ENCODE peak calls at places on chromosome 6, in five cellular contexts. U is HTR-8/SVneo, D is AG04450, A is spleen, F is mucosa of gallbladder. C is an unnamed sample.

GRCh38 chr6:1244941-1245340 is 67.0 kb upstream of the FOXQ1 start:
- DNase-seq in A (no peak), U (no peak), F (no peak), D (no peak), C (no peak)

GRCh38 chr6:136994782-136995181 is 50.0 kb downstream of the IL20RA start:
- DNase-seq in A (no peak), D (no peak), F (no peak), U (no peak), C (no peak)

GRCh38 chr6:26152226-26153101 is 65.2 kb downstream of the HFE start:
- DNase-seq in D (no peak), U (no peak), A (no peak), F (no peak), C (no peak)

GRCh38 chr6:2448826-2449571 is 203.6 kb upstream of the GMDS start:
- DNase-seq in U (peak; percentile 74), F (peak; percentile 49), D (peak; percentile 63), A (no peak), C (no peak)

GRCh38 chr6:137870744-137871247 is 3.7 kb downstream of the TNFAIP3 start:
- DNase-seq in U (no peak), A (no peak), D (no peak), F (no peak), C (no peak)

GRCh38 chr6:34243901-34244884 is 4.6 kb downstream of the SMIM29 start:
- DNase-seq in U (peak; percentile 90), D (peak; percentile 72), F (no peak), A (peak; percentile 81), C (peak; percentile 83)

GRCh38 chr6:52620906-52621190 is 44.0 kb upstream of the TRAM2 start:
- DNase-seq in A (no peak), D (no peak), U (no peak), F (no peak), C (no peak)

GRCh38 chr6:28816909-28817807 is 106.6 kb downstream of the TRIM27 start:
- DNase-seq in F (no peak), D (peak; percentile 38), U (no peak), A (no peak), C (no peak)

GRCh38 chr6:168163096-168163731 is 84.2 kb upstream of the FRMD1 start:
- DNase-seq in D (no peak), F (peak; percentile 49), U (no peak), A (no peak), C (no peak)

GRCh38 chr6:48560408-48560807 is 449.4 kb upstream of the PTCHD4 start:
- DNase-seq in A (no peak), U (peak; percentile 28), D (no peak), F (no peak), C (no peak)

GRCh38 chr6:88730602-88731001 is 232.8 kb downstream of the RNGTT start:
- DNase-seq in A (no peak), D (no peak), F (no peak), U (peak; percentile 2), C (peak; percentile 4)

GRCh38 chr6:151330130-151330715 is 61.1 kb downstream of the ZBTB2 start:
- DNase-seq in D (peak; percentile 77), U (no peak), A (no peak), F (no peak), C (no peak)

GRCh38 chr6:149852180-149852579 is 12.0 kb downstream of the LRP11 start:
- DNase-seq in F (no peak), A (no peak), D (no peak), U (no peak), C (no peak)

GRCh38 chr6:153767127-153767526 is 271.9 kb upstream of the OPRM1 start:
- DNase-seq in D (no peak), F (no peak), A (no peak), U (no peak), C (no peak)

GRCh38 chr6:107473660-107474059 is 14.3 kb upstream of the PDSS2 start:
- DNase-seq in D (no peak), U (no peak), F (no peak), A (no peak), C (no peak)

GRCh38 chr6:3088446-3088845 is 20.2 kb downstream of the RIPK1 start:
- DNase-seq in U (no peak), D (no peak), F (no peak), A (no peak), C (no peak)

GRCh38 chr6:111605100-111605748 is 454 bp downstream of the TRAF3IP2 start:
- DNase-seq in A (peak; percentile 85), D (no peak), F (peak; percentile 58), U (peak; percentile 70), C (peak; percentile 56)

GRCh38 chr6:11769244-11769643 is 9.4 kb downstream of the ADTRP start:
- DNase-seq in F (no peak), D (no peak), A (no peak), U (no peak), C (no peak)

GRCh38 chr6:138571585-138572199 is 72.4 kb upstream of the NHSL1 start:
- DNase-seq in D (no peak), U (no peak), F (no peak), A (no peak), C (no peak)

GRCh38 chr6:161829186-161829794 is 555.4 kb upstream of the AGPAT4 start:
- DNase-seq in D (no peak), F (no peak), U (no peak), A (no peak), C (no peak)

GRCh38 chr6:46734867-46735719 is at the start of gene PLA2G7:
- DNase-seq in U (peak; percentile 27), A (peak; percentile 79), F (no peak), D (no peak), C (no peak)

GRCh38 chr6:148495029-148495428 is 152.4 kb downstream of the SASH1 start:
- DNase-seq in D (no peak), U (no peak), A (no peak), F (no peak), C (no peak)

GRCh38 chr6:101294676-101295075 is 98.8 kb upstream of the GRIK2 start:
- DNase-seq in A (no peak), U (no peak), D (no peak), F (no peak), C (no peak)

GRCh38 chr6:151063339-151063738 is 176.4 kb upstream of the AKAP12 start:
- DNase-seq in A (no peak), U (peak; percentile 54), F (no peak), D (no peak), C (no peak)

GRCh38 chr6:38371312-38371672 is 268.4 kb downstream of the BTBD9 start:
- DNase-seq in U (no peak), A (no peak), D (no peak), F (no peak), C (no peak)

GRCh38 chr6:11650297-11650696 is 112.7 kb downstream of the TMEM170B start:
- DNase-seq in U (peak; percentile 27), F (no peak), D (peak; percentile 72), A (no peak), C (no peak)